ENCODE peak calls at places on chromosomes 13 and 19, in ten cellular contexts. One of them, this sample, is unnamed.

GRCh38 chr19:7953060-7953459 is 9.6 kb upstream of the TIMM44 start:
- DNase-seq in H1: no peak
- DNase-seq in upper lobe of left lung: no peak
- DNase-seq in breast epithelium: no peak
- DNase-seq in Panc1: no peak
- DNase-seq in HCT116: no peak
- DNase-seq in endothelial cell of umbilical vein: peak
- DNase-seq in K562: no peak
- DNase-seq in HL-60: peak
- DNase-seq in GM12878: no peak
- DNase-seq in this sample: no peak

GRCh38 chr19:15991602-15992001 is 42.8 kb downstream of the OR10H4 start:
- DNase-seq in H1: no peak
- DNase-seq in upper lobe of left lung: no peak
- DNase-seq in breast epithelium: no peak
- DNase-seq in Panc1: no peak
- DNase-seq in HCT116: no peak
- DNase-seq in endothelial cell of umbilical vein: no peak
- DNase-seq in K562: no peak
- DNase-seq in HL-60: no peak
- DNase-seq in GM12878: no peak
- DNase-seq in this sample: no peak

GRCh38 chr19:55901369-55902079 is 30.6 kb downstream of the NLRP13 start:
- DNase-seq in H1: no peak
- DNase-seq in upper lobe of left lung: no peak
- DNase-seq in breast epithelium: no peak
- DNase-seq in Panc1: no peak
- DNase-seq in HCT116: no peak
- DNase-seq in endothelial cell of umbilical vein: no peak
- DNase-seq in K562: no peak
- DNase-seq in HL-60: no peak
- DNase-seq in GM12878: no peak
- DNase-seq in this sample: no peak

GRCh38 chr19:41951686-41952172 is 7.4 kb downstream of the RABAC1 start:
- DNase-seq in H1: peak
- DNase-seq in upper lobe of left lung: peak
- DNase-seq in breast epithelium: peak
- DNase-seq in Panc1: peak
- DNase-seq in HCT116: peak
- DNase-seq in endothelial cell of umbilical vein: peak
- DNase-seq in K562: peak
- DNase-seq in HL-60: peak
- DNase-seq in GM12878: no peak
- DNase-seq in this sample: peak

GRCh38 chr13:102028846-102029245 is 373.0 kb downstream of the FGF14 start:
- DNase-seq in H1: no peak
- DNase-seq in upper lobe of left lung: no peak
- DNase-seq in breast epithelium: no peak
- DNase-seq in Panc1: no peak
- DNase-seq in HCT116: no peak
- DNase-seq in endothelial cell of umbilical vein: no peak
- DNase-seq in K562: no peak
- DNase-seq in HL-60: no peak
- DNase-seq in GM12878: no peak
- DNase-seq in this sample: no peak

GRCh38 chr19:19463348-19464117 is 51.8 kb downstream of the TSSK6 start:
- DNase-seq in H1: no peak
- DNase-seq in upper lobe of left lung: no peak
- DNase-seq in breast epithelium: no peak
- DNase-seq in Panc1: no peak
- DNase-seq in HCT116: no peak
- DNase-seq in endothelial cell of umbilical vein: peak
- DNase-seq in K562: no peak
- DNase-seq in HL-60: no peak
- DNase-seq in GM12878: no peak
- DNase-seq in this sample: no peak

GRCh38 chr19:947707-948533 is 22.1 kb downstream of the ARID3A start:
- DNase-seq in H1: no peak
- DNase-seq in upper lobe of left lung: peak
- DNase-seq in breast epithelium: no peak
- DNase-seq in Panc1: no peak
- DNase-seq in HCT116: no peak
- DNase-seq in endothelial cell of umbilical vein: no peak
- DNase-seq in K562: no peak
- DNase-seq in HL-60: peak
- DNase-seq in GM12878: peak
- DNase-seq in this sample: peak

GRCh38 chr19:30877591-30878230 is 471.5 kb downstream of the TSHZ3 start:
- DNase-seq in H1: no peak
- DNase-seq in upper lobe of left lung: no peak
- DNase-seq in breast epithelium: peak
- DNase-seq in Panc1: no peak
- DNase-seq in HCT116: no peak
- DNase-seq in endothelial cell of umbilical vein: no peak
- DNase-seq in K562: no peak
- DNase-seq in HL-60: no peak
- DNase-seq in GM12878: no peak
- DNase-seq in this sample: no peak

DNA sequence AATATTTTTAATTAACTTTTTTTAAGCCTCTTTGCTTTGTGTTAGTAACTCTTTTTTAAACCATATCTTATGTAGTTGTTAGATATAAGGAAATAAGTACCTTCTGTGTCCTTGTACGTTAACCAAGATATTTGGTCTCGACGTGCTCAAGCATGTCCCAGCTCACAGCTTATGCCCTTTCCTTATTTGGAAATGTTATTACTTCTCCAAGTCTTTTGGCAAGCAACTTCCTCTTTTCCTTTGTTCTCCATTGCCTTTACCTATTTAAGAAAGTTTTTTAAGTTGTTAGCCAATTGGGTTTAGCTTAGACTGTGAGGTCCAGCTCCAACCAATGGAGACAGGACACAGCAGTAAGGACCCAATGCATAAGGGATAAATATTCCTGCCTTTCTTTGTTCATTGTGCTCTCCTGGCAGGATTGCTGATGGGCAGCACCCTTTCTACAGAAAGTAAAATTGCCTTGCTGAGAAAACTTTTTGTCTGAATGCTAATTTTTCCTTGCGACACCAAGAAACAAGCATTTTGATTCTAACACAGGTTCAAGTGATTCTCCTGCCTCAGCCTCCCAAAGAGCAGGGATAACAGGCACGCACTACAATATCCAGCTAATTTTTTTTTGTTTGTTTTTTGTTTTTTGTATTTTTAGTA is 5.2 kb downstream of the DKKL1 start:
- DNase-seq in H1: no peak
- DNase-seq in upper lobe of left lung: no peak
- DNase-seq in breast epithelium: no peak
- DNase-seq in Panc1: no peak
- DNase-seq in HCT116: no peak
- DNase-seq in endothelial cell of umbilical vein: no peak
- DNase-seq in K562: no peak
- DNase-seq in HL-60: peak
- DNase-seq in GM12878: no peak
- DNase-seq in this sample: no peak
- TF ChIP-seq POLR2AphosphoS5 in H1: no peak
- TF ChIP-seq POLR2AphosphoS5 in upper lobe of left lung: no peak
- TF ChIP-seq POLR2AphosphoS5 in breast epithelium: no peak
- TF ChIP-seq POLR2AphosphoS5 in Panc1: no peak
- TF ChIP-seq POLR2AphosphoS5 in HCT116: no peak
- TF ChIP-seq POLR2AphosphoS5 in endothelial cell of umbilical vein: no peak
- TF ChIP-seq POLR2AphosphoS5 in K562: no peak
- TF ChIP-seq POLR2AphosphoS5 in HL-60: no peak
- TF ChIP-seq POLR2AphosphoS5 in GM12878: no peak
- TF ChIP-seq POLR2AphosphoS5 in this sample: no peak

GRCh38 chr19:50797429-50798115 is 7.4 kb downstream of the ACP4 start:
- DNase-seq in H1: no peak
- DNase-seq in upper lobe of left lung: no peak
- DNase-seq in breast epithelium: no peak
- DNase-seq in Panc1: no peak
- DNase-seq in HCT116: no peak
- DNase-seq in endothelial cell of umbilical vein: no peak
- DNase-seq in K562: no peak
- DNase-seq in HL-60: no peak
- DNase-seq in GM12878: no peak
- DNase-seq in this sample: no peak

GRCh38 chr19:50798943-50799851 is 9.0 kb downstream of the ACP4 start:
- DNase-seq in H1: no peak
- DNase-seq in upper lobe of left lung: no peak
- DNase-seq in breast epithelium: no peak
- DNase-seq in Panc1: no peak
- DNase-seq in HCT116: no peak
- DNase-seq in endothelial cell of umbilical vein: no peak
- DNase-seq in K562: no peak
- DNase-seq in HL-60: no peak
- DNase-seq in GM12878: no peak
- DNase-seq in this sample: no peak

GRCh38 chr19:50796128-50796633 is 6.0 kb downstream of the ACP4 start:
- DNase-seq in H1: no peak
- DNase-seq in upper lobe of left lung: no peak
- DNase-seq in breast epithelium: no peak
- DNase-seq in Panc1: no peak
- DNase-seq in HCT116: no peak
- DNase-seq in endothelial cell of umbilical vein: no peak
- DNase-seq in K562: peak
- DNase-seq in HL-60: peak
- DNase-seq in GM12878: no peak
- DNase-seq in this sample: no peak

GRCh38 chr19:50796634-50797428 is 6.6 kb downstream of the ACP4 start:
- DNase-seq in H1: no peak
- DNase-seq in upper lobe of left lung: no peak
- DNase-seq in breast epithelium: no peak
- DNase-seq in Panc1: no peak
- DNase-seq in HCT116: no peak
- DNase-seq in endothelial cell of umbilical vein: no peak
- DNase-seq in K562: no peak
- DNase-seq in HL-60: no peak
- DNase-seq in GM12878: no peak
- DNase-seq in this sample: no peak

GRCh38 chr19:50798116-50798942 is 8.1 kb downstream of the ACP4 start:
- DNase-seq in H1: peak
- DNase-seq in upper lobe of left lung: peak
- DNase-seq in breast epithelium: no peak
- DNase-seq in Panc1: no peak
- DNase-seq in HCT116: no peak
- DNase-seq in endothelial cell of umbilical vein: no peak
- DNase-seq in K562: no peak
- DNase-seq in HL-60: no peak
- DNase-seq in GM12878: no peak
- DNase-seq in this sample: no peak
- TF ChIP-seq POLR2AphosphoS5 in H1: peak
- TF ChIP-seq POLR2AphosphoS5 in upper lobe of left lung: no peak
- TF ChIP-seq POLR2AphosphoS5 in breast epithelium: no peak
- TF ChIP-seq POLR2AphosphoS5 in Panc1: no peak
- TF ChIP-seq POLR2AphosphoS5 in HCT116: no peak
- TF ChIP-seq POLR2AphosphoS5 in endothelial cell of umbilical vein: no peak
- TF ChIP-seq POLR2AphosphoS5 in K562: no peak
- TF ChIP-seq POLR2AphosphoS5 in HL-60: peak
- TF ChIP-seq POLR2AphosphoS5 in GM12878: no peak
- TF ChIP-seq POLR2AphosphoS5 in this sample: peak

DNA sequence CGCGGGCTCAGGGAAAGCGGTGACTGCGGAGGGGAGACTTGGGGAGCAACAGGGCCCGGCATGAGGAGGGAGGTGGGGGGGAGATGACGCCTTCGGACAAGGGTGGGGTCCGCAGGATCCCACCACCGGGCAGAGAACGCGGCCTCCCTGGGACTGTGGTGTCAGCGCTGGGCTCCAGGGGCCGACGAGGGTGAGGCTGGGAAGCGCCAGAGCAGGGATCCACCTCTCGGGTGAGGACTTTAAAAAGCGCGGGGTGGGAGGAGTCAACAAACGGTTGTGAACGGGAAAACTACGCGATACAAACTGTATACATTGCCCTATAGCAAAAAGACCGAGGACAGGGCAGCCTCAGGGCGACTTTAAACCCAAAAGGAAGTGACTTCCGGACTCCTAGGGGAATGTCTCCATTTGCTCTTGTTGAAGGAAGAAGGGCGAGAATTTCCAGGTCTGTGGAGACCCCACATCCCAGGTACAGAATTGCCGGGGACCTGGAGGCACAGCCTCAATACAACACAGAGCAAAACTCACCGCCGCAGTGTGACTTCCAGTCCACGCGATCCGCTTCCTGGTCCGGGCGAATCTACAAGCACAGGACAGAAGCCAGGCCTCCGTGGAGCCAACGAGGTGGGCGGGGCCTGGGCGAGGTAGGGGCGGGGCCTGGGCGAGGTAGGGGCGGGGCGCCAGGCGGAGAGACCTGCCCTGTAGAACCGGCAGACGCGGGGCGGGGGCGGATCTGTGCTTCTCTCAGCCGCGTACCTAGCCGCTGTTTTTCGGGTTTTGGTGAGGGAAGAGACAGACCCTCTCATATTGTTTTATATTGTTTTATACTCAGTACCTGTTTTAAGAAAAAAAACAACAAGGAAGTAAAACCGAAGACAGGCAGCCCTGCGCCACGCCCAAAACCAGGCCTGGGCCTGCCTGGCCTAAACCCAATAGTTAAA is at the start of gene ZNF888:
- DNase-seq in H1: peak
- DNase-seq in upper lobe of left lung: peak
- DNase-seq in breast epithelium: peak
- DNase-seq in Panc1: peak
- DNase-seq in HCT116: peak
- DNase-seq in endothelial cell of umbilical vein: peak
- DNase-seq in K562: peak
- DNase-seq in HL-60: peak
- DNase-seq in GM12878: peak
- DNase-seq in this sample: peak
- TF ChIP-seq POLR2AphosphoS5 in H1: peak
- TF ChIP-seq POLR2AphosphoS5 in upper lobe of left lung: peak
- TF ChIP-seq POLR2AphosphoS5 in breast epithelium: peak
- TF ChIP-seq POLR2AphosphoS5 in Panc1: peak
- TF ChIP-seq POLR2AphosphoS5 in HCT116: peak
- TF ChIP-seq POLR2AphosphoS5 in endothelial cell of umbilical vein: peak
- TF ChIP-seq POLR2AphosphoS5 in K562: peak
- TF ChIP-seq POLR2AphosphoS5 in HL-60: peak
- TF ChIP-seq POLR2AphosphoS5 in GM12878: peak
- TF ChIP-seq POLR2AphosphoS5 in this sample: peak

GRCh38 chr19:40271706-40272105 is 13.4 kb downstream of the AKT2 start:
- DNase-seq in H1: no peak
- DNase-seq in upper lobe of left lung: no peak
- DNase-seq in breast epithelium: no peak
- DNase-seq in Panc1: no peak
- DNase-seq in HCT116: no peak
- DNase-seq in endothelial cell of umbilical vein: no peak
- DNase-seq in K562: no peak
- DNase-seq in HL-60: no peak
- DNase-seq in GM12878: no peak
- DNase-seq in this sample: no peak

GRCh38 chr19:40274585-40275544 is 10.3 kb downstream of the AKT2 start:
- DNase-seq in H1: no peak
- DNase-seq in upper lobe of left lung: no peak
- DNase-seq in breast epithelium: no peak
- DNase-seq in Panc1: no peak
- DNase-seq in HCT116: no peak
- DNase-seq in endothelial cell of umbilical vein: no peak
- DNase-seq in K562: peak
- DNase-seq in HL-60: peak
- DNase-seq in GM12878: no peak
- DNase-seq in this sample: peak

GRCh38 chr19:40270362-40271089 is 14.6 kb downstream of the AKT2 start:
- DNase-seq in H1: no peak
- DNase-seq in upper lobe of left lung: no peak
- DNase-seq in breast epithelium: no peak
- DNase-seq in Panc1: no peak
- DNase-seq in HCT116: no peak
- DNase-seq in endothelial cell of umbilical vein: no peak
- DNase-seq in K562: peak
- DNase-seq in HL-60: no peak
- DNase-seq in GM12878: no peak
- DNase-seq in this sample: no peak

GRCh38 chr19:40272261-40272660 is 12.9 kb downstream of the AKT2 start:
- DNase-seq in H1: no peak
- DNase-seq in upper lobe of left lung: no peak
- DNase-seq in breast epithelium: no peak
- DNase-seq in Panc1: no peak
- DNase-seq in HCT116: no peak
- DNase-seq in endothelial cell of umbilical vein: no peak
- DNase-seq in K562: no peak
- DNase-seq in HL-60: no peak
- DNase-seq in GM12878: no peak
- DNase-seq in this sample: no peak

GRCh38 chr19:40273469-40274360 is 11.4 kb downstream of the AKT2 start:
- DNase-seq in H1: no peak
- DNase-seq in upper lobe of left lung: no peak
- DNase-seq in breast epithelium: no peak
- DNase-seq in Panc1: no peak
- DNase-seq in HCT116: no peak
- DNase-seq in endothelial cell of umbilical vein: no peak
- DNase-seq in K562: no peak
- DNase-seq in HL-60: no peak
- DNase-seq in GM12878: no peak
- DNase-seq in this sample: no peak
- TF ChIP-seq POLR2AphosphoS5 in H1: no peak
- TF ChIP-seq POLR2AphosphoS5 in upper lobe of left lung: no peak
- TF ChIP-seq POLR2AphosphoS5 in breast epithelium: no peak
- TF ChIP-seq POLR2AphosphoS5 in Panc1: no peak
- TF ChIP-seq POLR2AphosphoS5 in HCT116: no peak
- TF ChIP-seq POLR2AphosphoS5 in endothelial cell of umbilical vein: no peak
- TF ChIP-seq POLR2AphosphoS5 in K562: no peak
- TF ChIP-seq POLR2AphosphoS5 in HL-60: no peak
- TF ChIP-seq POLR2AphosphoS5 in GM12878: no peak
- TF ChIP-seq POLR2AphosphoS5 in this sample: no peak